ENCODE peak calls at places on chromosome 18, in five cellular contexts. One of them, this sample, is unnamed.

GRCh38 chr18:43662657-43663056 is 385.4 kb upstream of the SYT4 start:
- DNase-seq in GM13977: no peak
- DNase-seq in heart right ventricle: no peak
- DNase-seq in glutamatergic neuron: no peak
- DNase-seq in astrocyte of the spinal cord: peak; percentile 92
- DNase-seq in this sample: no peak

GRCh38 chr18:11305507-11305906 is 156.1 kb upstream of the PIEZO2 start:
- DNase-seq in GM13977: no peak
- DNase-seq in heart right ventricle: no peak
- DNase-seq in glutamatergic neuron: no peak
- DNase-seq in astrocyte of the spinal cord: no peak
- DNase-seq in this sample: no peak

GRCh38 chr18:5317186-5317585 is 21.7 kb upstream of the ZBTB14 start:
- DNase-seq in GM13977: no peak
- DNase-seq in heart right ventricle: no peak
- DNase-seq in glutamatergic neuron: no peak
- DNase-seq in astrocyte of the spinal cord: no peak
- DNase-seq in this sample: no peak

GRCh38 chr18:8287184-8287885 is 321.9 kb upstream of the RAB12 start:
- DNase-seq in GM13977: no peak
- DNase-seq in heart right ventricle: no peak
- DNase-seq in glutamatergic neuron: no peak
- DNase-seq in astrocyte of the spinal cord: no peak
- DNase-seq in this sample: no peak

GRCh38 chr18:75455249-75456183 is 28.0 kb upstream of the SMIM21 start:
- DNase-seq in GM13977: peak; percentile 19
- DNase-seq in heart right ventricle: no peak
- DNase-seq in glutamatergic neuron: peak; percentile 36
- DNase-seq in astrocyte of the spinal cord: peak; percentile 43
- DNase-seq in this sample: no peak

GRCh38 chr18:45004531-45004930 is 323.8 kb downstream of the SETBP1 start:
- DNase-seq in GM13977: no peak
- DNase-seq in heart right ventricle: no peak
- DNase-seq in glutamatergic neuron: no peak
- DNase-seq in astrocyte of the spinal cord: no peak
- DNase-seq in this sample: no peak

GRCh38 chr18:72895548-72895947 is 27.8 kb upstream of the NETO1 start:
- DNase-seq in GM13977: no peak
- DNase-seq in heart right ventricle: no peak
- DNase-seq in glutamatergic neuron: no peak
- DNase-seq in astrocyte of the spinal cord: peak; percentile 35
- DNase-seq in this sample: no peak

GRCh38 chr18:33201509-33201926 is 239.0 kb downstream of the CCDC178 start:
- DNase-seq in GM13977: no peak
- DNase-seq in heart right ventricle: no peak
- DNase-seq in glutamatergic neuron: peak; percentile 36
- DNase-seq in astrocyte of the spinal cord: peak; percentile 69
- DNase-seq in this sample: no peak

GRCh38 chr18:45910405-45911023 is 56.6 kb downstream of the EPG5 start:
- DNase-seq in GM13977: peak; percentile 64
- DNase-seq in heart right ventricle: peak; percentile 22
- DNase-seq in glutamatergic neuron: peak; percentile 78
- DNase-seq in astrocyte of the spinal cord: peak; percentile 66
- DNase-seq in this sample: peak; percentile 55

GRCh38 chr18:79525556-79526467 is 130.1 kb downstream of the NFATC1 start:
- DNase-seq in GM13977: no peak
- DNase-seq in heart right ventricle: peak; percentile 53
- DNase-seq in glutamatergic neuron: no peak
- DNase-seq in astrocyte of the spinal cord: no peak
- DNase-seq in this sample: no peak

GRCh38 chr18:36850527-36851201 is 21.7 kb downstream of the KIAA1328 start:
- DNase-seq in GM13977: no peak
- DNase-seq in heart right ventricle: no peak
- DNase-seq in glutamatergic neuron: no peak
- DNase-seq in astrocyte of the spinal cord: peak; percentile 85
- DNase-seq in this sample: no peak

GRCh38 chr18:43887491-43887890 is 610.2 kb upstream of the SYT4 start:
- DNase-seq in GM13977: no peak
- DNase-seq in heart right ventricle: no peak
- DNase-seq in glutamatergic neuron: no peak
- DNase-seq in astrocyte of the spinal cord: no peak
- DNase-seq in this sample: no peak

GRCh38 chr18:48074929-48075706 is 144.7 kb upstream of the SMAD2 start:
- DNase-seq in GM13977: no peak
- DNase-seq in heart right ventricle: no peak
- DNase-seq in glutamatergic neuron: no peak
- DNase-seq in astrocyte of the spinal cord: no peak
- DNase-seq in this sample: no peak

GRCh38 chr18:51275712-51276473 is 78.4 kb upstream of the MEX3C start:
- DNase-seq in GM13977: no peak
- DNase-seq in heart right ventricle: peak; percentile 42
- DNase-seq in glutamatergic neuron: no peak
- DNase-seq in astrocyte of the spinal cord: peak; percentile 34
- DNase-seq in this sample: no peak

GRCh38 chr18:42534313-42534712 is 579.3 kb downstream of the PIK3C3 start:
- DNase-seq in GM13977: no peak
- DNase-seq in heart right ventricle: no peak
- DNase-seq in glutamatergic neuron: no peak
- DNase-seq in astrocyte of the spinal cord: no peak
- DNase-seq in this sample: no peak

GRCh38 chr18:29960539-29960938 is 1082.0 kb downstream of the DSC3 start:
- DNase-seq in GM13977: no peak
- DNase-seq in heart right ventricle: no peak
- DNase-seq in glutamatergic neuron: no peak
- DNase-seq in astrocyte of the spinal cord: no peak
- DNase-seq in this sample: no peak

GRCh38 chr18:54919412-54919811 is 39.8 kb downstream of the CCDC68 start:
- DNase-seq in GM13977: no peak
- DNase-seq in heart right ventricle: no peak
- DNase-seq in glutamatergic neuron: no peak
- DNase-seq in astrocyte of the spinal cord: no peak
- DNase-seq in this sample: no peak

GRCh38 chr18:54918060-54918459 is 41.2 kb downstream of the CCDC68 start:
- DNase-seq in GM13977: no peak
- DNase-seq in heart right ventricle: no peak
- DNase-seq in glutamatergic neuron: no peak
- DNase-seq in astrocyte of the spinal cord: no peak
- DNase-seq in this sample: no peak

GRCh38 chr18:54911551-54911950 is 47.7 kb downstream of the CCDC68 start:
- DNase-seq in GM13977: no peak
- DNase-seq in heart right ventricle: no peak
- DNase-seq in glutamatergic neuron: no peak
- DNase-seq in astrocyte of the spinal cord: no peak
- DNase-seq in this sample: no peak

DNA sequence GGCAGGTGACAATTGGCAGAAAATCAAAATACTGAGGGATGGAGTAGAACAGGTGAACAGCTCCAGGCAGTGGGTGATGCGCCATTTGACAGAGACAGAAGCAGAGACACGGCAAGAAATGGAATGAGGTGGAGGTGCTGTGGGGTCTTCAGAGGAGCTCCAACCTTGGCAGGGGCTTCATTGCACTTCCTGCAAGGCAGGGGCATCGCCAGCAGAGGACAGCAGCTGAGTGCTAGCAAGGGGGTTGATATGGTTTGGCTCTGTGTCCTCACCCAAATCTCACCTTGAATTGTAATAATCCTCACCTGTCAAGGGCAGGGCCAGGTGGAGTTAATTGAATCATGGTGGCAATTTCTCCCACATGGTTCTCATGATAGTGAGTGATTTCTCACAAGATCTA is 42.8 kb downstream of the CCDC68 start:
- DNase-seq in GM13977: no peak
- DNase-seq in heart right ventricle: no peak
- DNase-seq in glutamatergic neuron: no peak
- DNase-seq in astrocyte of the spinal cord: no peak
- DNase-seq in this sample: no peak
- TF ChIP-seq CTCF in GM13977: peak; percentile 23
- TF ChIP-seq CTCF in heart right ventricle: no peak
- TF ChIP-seq CTCF in glutamatergic neuron: no peak
- TF ChIP-seq CTCF in astrocyte of the spinal cord: no peak
- TF ChIP-seq CTCF in this sample: no peak

GRCh38 chr18:22451796-22452195 is 34.1 kb upstream of the CTAGE1 start:
- DNase-seq in GM13977: no peak
- DNase-seq in heart right ventricle: no peak
- DNase-seq in glutamatergic neuron: no peak
- DNase-seq in astrocyte of the spinal cord: no peak
- DNase-seq in this sample: no peak
- TF ChIP-seq CTCF in GM13977: no peak
- TF ChIP-seq CTCF in heart right ventricle: no peak
- TF ChIP-seq CTCF in glutamatergic neuron: no peak
- TF ChIP-seq CTCF in astrocyte of the spinal cord: no peak
- TF ChIP-seq CTCF in this sample: no peak

DNA sequence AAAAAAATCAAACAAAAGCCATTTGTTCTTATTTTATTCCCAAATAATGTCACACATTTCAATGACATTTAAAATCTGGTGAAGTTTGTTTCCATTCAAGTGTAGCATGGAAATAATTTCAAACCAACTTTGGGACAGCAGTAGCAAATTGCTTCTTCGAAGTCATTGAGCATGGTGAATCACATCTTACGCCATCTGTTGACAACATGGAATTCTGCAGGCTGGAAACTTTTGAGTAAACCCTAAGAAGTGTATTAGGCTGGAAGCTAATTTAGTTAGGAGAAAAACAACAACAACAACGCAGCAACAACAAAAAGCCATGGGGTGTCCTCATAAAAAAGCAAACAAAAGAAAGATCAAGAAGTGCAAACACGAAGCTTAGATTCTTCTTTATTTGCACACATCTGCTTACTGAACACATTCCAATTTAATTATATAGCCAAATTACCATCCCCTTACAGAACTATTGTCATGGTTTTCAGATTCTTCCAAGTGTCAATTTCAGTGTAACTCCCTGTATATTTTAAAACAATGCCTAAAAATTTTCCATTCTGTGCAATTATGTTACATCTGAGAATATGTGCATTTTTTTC is 659.0 kb upstream of the CDH7 start:
- DNase-seq in GM13977: no peak
- DNase-seq in heart right ventricle: no peak
- DNase-seq in glutamatergic neuron: no peak
- DNase-seq in astrocyte of the spinal cord: peak; percentile 18
- DNase-seq in this sample: no peak
- TF ChIP-seq CTCF in GM13977: peak; percentile 46
- TF ChIP-seq CTCF in heart right ventricle: no peak
- TF ChIP-seq CTCF in glutamatergic neuron: peak; percentile 48
- TF ChIP-seq CTCF in astrocyte of the spinal cord: peak; percentile 48
- TF ChIP-seq CTCF in this sample: peak; percentile 62

GRCh38 chr18:35661483-35662146 is 80.1 kb downstream of the GALNT1 start:
- DNase-seq in GM13977: peak; percentile 18
- DNase-seq in heart right ventricle: no peak
- DNase-seq in glutamatergic neuron: no peak
- DNase-seq in astrocyte of the spinal cord: no peak
- DNase-seq in this sample: no peak
- TF ChIP-seq CTCF in GM13977: peak; percentile 27
- TF ChIP-seq CTCF in heart right ventricle: no peak
- TF ChIP-seq CTCF in glutamatergic neuron: no peak
- TF ChIP-seq CTCF in astrocyte of the spinal cord: no peak
- TF ChIP-seq CTCF in this sample: peak; percentile 34

GRCh38 chr18:3248670-3249359 is 1.2 kb downstream of the MYL12A start:
- DNase-seq in GM13977: no peak
- DNase-seq in heart right ventricle: peak; percentile 37
- DNase-seq in glutamatergic neuron: no peak
- DNase-seq in astrocyte of the spinal cord: peak; percentile 63
- DNase-seq in this sample: no peak

GRCh38 chr18:3246636-3247242 is 862 bp upstream of the MYL12A start:
- DNase-seq in GM13977: no peak
- DNase-seq in heart right ventricle: peak; percentile 59
- DNase-seq in glutamatergic neuron: no peak
- DNase-seq in astrocyte of the spinal cord: no peak
- DNase-seq in this sample: no peak

GRCh38 chr18:3248062-3248669 is 565 bp downstream of the MYL12A start:
- DNase-seq in GM13977: no peak
- DNase-seq in heart right ventricle: peak; percentile 50
- DNase-seq in glutamatergic neuron: peak; percentile 26
- DNase-seq in astrocyte of the spinal cord: peak; percentile 59
- DNase-seq in this sample: no peak

GRCh38 chr18:3245853-3246635 is 1.6 kb upstream of the MYL12A start:
- DNase-seq in GM13977: peak; percentile 75
- DNase-seq in heart right ventricle: peak; percentile 90
- DNase-seq in glutamatergic neuron: peak; percentile 87
- DNase-seq in astrocyte of the spinal cord: peak; percentile 92
- DNase-seq in this sample: no peak

GRCh38 chr18:3247243-3248061 is at the start of gene MYL12A:
- DNase-seq in GM13977: peak; percentile 92
- DNase-seq in heart right ventricle: peak; percentile 97
- DNase-seq in glutamatergic neuron: peak; percentile 96
- DNase-seq in astrocyte of the spinal cord: peak; percentile 100
- DNase-seq in this sample: peak; percentile 82
- TF ChIP-seq CTCF in GM13977: no peak
- TF ChIP-seq CTCF in heart right ventricle: no peak
- TF ChIP-seq CTCF in glutamatergic neuron: no peak
- TF ChIP-seq CTCF in astrocyte of the spinal cord: no peak
- TF ChIP-seq CTCF in this sample: no peak

This sample was measured in D721Med.